ENCODE peak calls at places on chromosome 11, in five cellular contexts. C is esophagus squamous epithelium, W is Peyer's patch, V is A549, X is ovary. Z is an unnamed sample.

GRCh38 chr11:61855939-61856730 is 28.0 kb downstream of the FADS2 start:
- DNase-seq in V (no peak), C (no peak), W (no peak), X (no peak), Z (no peak)

GRCh38 chr11:34198523-34198922 is 93.1 kb downstream of the NAT10 start:
- DNase-seq in V (no peak), C (no peak), X (no peak), W (no peak), Z (no peak)

GRCh38 chr11:8934735-8935478 is 2.2 kb upstream of the C11orf16 start:
- DNase-seq in W (no peak), X (no peak), V (no peak), C (no peak), Z (no peak)

GRCh38 chr11:70454197-70454767 is 56.0 kb downstream of the CTTN start:
- DNase-seq in W (no peak), V (no peak), X (no peak), C (no peak), Z (no peak)

GRCh38 chr11:119461250-119461963 is 38.4 kb upstream of the THY1 start:
- DNase-seq in X (no peak), C (no peak), V (no peak), W (no peak), Z (no peak)

GRCh38 chr11:96339704-96340554 is 3.1 kb downstream of the MAML2 start:
- DNase-seq in X (no peak), V (no peak), W (no peak), C (no peak), Z (no peak)

GRCh38 chr11:27352781-27353180 is 10.2 kb downstream of the CCDC34 start:
- DNase-seq in V (no peak), W (no peak), X (no peak), C (no peak), Z (no peak)

GRCh38 chr11:102139081-102139498 is 28.8 kb downstream of the YAP1 start:
- DNase-seq in V (no peak), W (no peak), C (no peak), X (no peak), Z (peak)

GRCh38 chr11:13110929-13111812 is 102.1 kb downstream of the RASSF10 start:
- DNase-seq in X (no peak), C (no peak), V (peak), W (no peak), Z (no peak)

GRCh38 chr11:86192858-86193257 is 51.7 kb upstream of the EED start:
- DNase-seq in C (no peak), W (no peak), V (no peak), X (no peak), Z (no peak)

GRCh38 chr11:43687120-43687791 is 6.7 kb downstream of the HSD17B12 start:
- DNase-seq in W (no peak), C (no peak), X (no peak), V (no peak), Z (peak)

GRCh38 chr11:67117667-67118058 is 1.4 kb upstream of the KDM2A start:
- DNase-seq in C (no peak), V (no peak), W (peak), X (peak), Z (no peak)

GRCh38 chr11:27545946-27546345 is 39.4 kb upstream of the LIN7C start:
- DNase-seq in X (no peak), C (no peak), W (no peak), V (no peak), Z (no peak)

GRCh38 chr11:16805942-16806341 is 67.5 kb downstream of the C11orf58 start:
- DNase-seq in C (no peak), X (no peak), V (no peak), W (no peak), Z (no peak)

GRCh38 chr11:126465573-126466287 is 110.2 kb downstream of the ST3GAL4 start:
- DNase-seq in V (no peak), W (peak), C (no peak), X (no peak), Z (no peak)

GRCh38 chr11:7512525-7513209 is 1.1 kb upstream of the PPFIBP2 start:
- DNase-seq in X (peak), V (no peak), C (peak), W (peak), Z (peak)

GRCh38 chr11:104968856-104969776 is 742 bp upstream of the CASP4 start:
- DNase-seq in C (no peak), V (no peak), X (peak), W (peak), Z (peak)

GRCh38 chr11:114280696-114281095 is 15.5 kb upstream of the NNMT start:
- DNase-seq in C (no peak), V (peak), W (peak), X (peak), Z (no peak)

GRCh38 chr11:134725211-134725610 is 313.2 kb upstream of the B3GAT1 start:
- DNase-seq in W (no peak), X (no peak), C (no peak), V (no peak), Z (no peak)

GRCh38 chr11:34256150-34256549 is 101.7 kb downstream of the ABTB2 start:
- DNase-seq in C (no peak), V (no peak), X (no peak), W (no peak), Z (no peak)

GRCh38 chr11:23991140-23991539 is 505.7 kb upstream of the LUZP2 start:
- DNase-seq in W (no peak), C (no peak), X (no peak), V (no peak), Z (no peak)

GRCh38 chr11:70111269-70112016 is 33.3 kb downstream of the ANO1 start:
- DNase-seq in W (no peak), X (peak), V (no peak), C (no peak), Z (no peak)

GRCh38 chr11:9120659-9121350 is 29.4 kb upstream of the SCUBE2 start:
- DNase-seq in X (no peak), C (no peak), V (peak), W (no peak), Z (no peak)

GRCh38 chr11:121237686-121238658 is 54.6 kb upstream of the SC5D start:
- DNase-seq in C (no peak), W (no peak), V (no peak), X (no peak), Z (no peak)

DNA sequence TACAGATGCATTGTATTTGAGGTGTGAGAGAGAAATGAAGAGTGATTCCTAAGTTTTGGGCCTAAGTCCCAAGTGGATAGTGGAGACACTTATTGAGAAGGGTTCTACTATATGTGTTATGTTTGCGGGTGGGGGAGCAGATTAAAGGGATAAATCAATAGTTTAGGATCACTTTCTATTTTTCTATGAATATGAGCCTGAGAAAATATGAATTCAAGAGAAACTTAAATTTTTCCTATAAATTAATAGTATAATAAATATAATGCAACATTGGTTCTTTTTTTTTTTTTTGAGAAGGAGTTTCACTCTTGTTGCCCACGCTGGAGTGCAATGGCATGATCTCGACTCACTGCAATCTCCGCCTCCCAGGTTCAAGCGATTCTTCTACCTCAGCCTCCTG is 31.3 kb downstream of the AMBRA1 start:
- DNase-seq in C (no peak), W (no peak), V (no peak), X (no peak), Z (no peak)
- TF ChIP-seq POLR2A in C (no peak), W (no peak), V (no peak), X (no peak), Z (no peak)

GRCh38 chr11:130817608-130817944 is 98.7 kb downstream of the SNX19 start:
- DNase-seq in X (no peak), W (no peak), V (no peak), C (no peak), Z (no peak)
- H3K4me3 ChIP-seq in X (no peak), W (no peak), V (no peak), C (no peak), Z (no peak)

GRCh38 chr11:117532568-117532967 is 204.9 kb downstream of the CEP164 start:
- DNase-seq in W (no peak), V (no peak), C (no peak), X (no peak), Z (no peak)
- TF ChIP-seq POLR2A in W (no peak), V (no peak), C (no peak), X (no peak), Z (no peak)

DNA sequence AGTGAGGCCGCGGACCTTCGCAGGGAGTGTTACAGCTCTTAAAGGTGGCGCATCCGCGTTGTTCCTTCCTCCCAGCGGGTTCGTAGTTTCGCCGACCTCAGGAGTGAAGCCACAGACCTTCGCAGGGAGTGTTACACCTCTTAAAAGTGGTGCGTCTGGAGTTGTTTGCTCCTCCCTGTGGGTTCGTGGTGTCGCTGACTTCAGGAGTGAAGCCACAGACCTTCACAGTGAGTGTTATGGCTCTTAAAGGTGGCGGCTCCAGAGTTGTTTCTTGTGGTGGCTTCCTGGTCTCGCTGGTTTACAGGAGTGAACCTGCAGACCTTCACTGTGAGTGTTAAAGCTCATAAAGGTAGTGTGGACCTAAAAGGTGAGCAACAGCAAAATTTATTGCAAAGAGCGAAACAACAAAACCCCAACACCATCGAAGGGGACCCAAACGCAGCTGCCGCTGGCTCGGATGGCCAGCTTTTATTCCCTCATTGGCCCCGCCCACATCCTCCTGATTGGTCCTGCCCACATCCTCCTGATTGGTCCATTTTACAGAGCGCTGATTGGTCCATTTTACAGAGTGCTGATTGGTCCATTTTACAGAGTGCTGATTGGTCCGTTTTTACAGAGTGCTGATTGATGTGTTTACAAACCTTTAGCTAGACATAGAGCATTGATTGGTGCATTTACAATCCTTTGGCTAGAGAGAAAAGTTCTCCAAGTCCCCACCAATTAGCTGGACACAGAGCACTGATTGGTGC is 1.2 kb upstream of the TMEM45B start:
- DNase-seq in W (no peak), X (no peak), V (no peak), C (no peak), Z (no peak)
- H3K4me3 ChIP-seq in W (no peak), X (no peak), V (no peak), C (no peak), Z (no peak)

GRCh38 chr11:2531987-2532703 is 87.3 kb downstream of the KCNQ1 start:
- DNase-seq in C (no peak), W (peak), X (no peak), V (no peak), Z (peak)

GRCh38 chr11:2533642-2534115 is 88.9 kb downstream of the KCNQ1 start:
- DNase-seq in X (peak), V (no peak), W (peak), C (no peak), Z (peak)

GRCh38 chr11:2534131-2534956 is 89.5 kb downstream of the KCNQ1 start:
- DNase-seq in W (peak), X (no peak), V (no peak), C (no peak), Z (peak)

GRCh38 chr11:2531277-2531986 is 86.6 kb downstream of the KCNQ1 start:
- DNase-seq in W (peak), V (peak), X (peak), C (no peak), Z (peak)

DNA sequence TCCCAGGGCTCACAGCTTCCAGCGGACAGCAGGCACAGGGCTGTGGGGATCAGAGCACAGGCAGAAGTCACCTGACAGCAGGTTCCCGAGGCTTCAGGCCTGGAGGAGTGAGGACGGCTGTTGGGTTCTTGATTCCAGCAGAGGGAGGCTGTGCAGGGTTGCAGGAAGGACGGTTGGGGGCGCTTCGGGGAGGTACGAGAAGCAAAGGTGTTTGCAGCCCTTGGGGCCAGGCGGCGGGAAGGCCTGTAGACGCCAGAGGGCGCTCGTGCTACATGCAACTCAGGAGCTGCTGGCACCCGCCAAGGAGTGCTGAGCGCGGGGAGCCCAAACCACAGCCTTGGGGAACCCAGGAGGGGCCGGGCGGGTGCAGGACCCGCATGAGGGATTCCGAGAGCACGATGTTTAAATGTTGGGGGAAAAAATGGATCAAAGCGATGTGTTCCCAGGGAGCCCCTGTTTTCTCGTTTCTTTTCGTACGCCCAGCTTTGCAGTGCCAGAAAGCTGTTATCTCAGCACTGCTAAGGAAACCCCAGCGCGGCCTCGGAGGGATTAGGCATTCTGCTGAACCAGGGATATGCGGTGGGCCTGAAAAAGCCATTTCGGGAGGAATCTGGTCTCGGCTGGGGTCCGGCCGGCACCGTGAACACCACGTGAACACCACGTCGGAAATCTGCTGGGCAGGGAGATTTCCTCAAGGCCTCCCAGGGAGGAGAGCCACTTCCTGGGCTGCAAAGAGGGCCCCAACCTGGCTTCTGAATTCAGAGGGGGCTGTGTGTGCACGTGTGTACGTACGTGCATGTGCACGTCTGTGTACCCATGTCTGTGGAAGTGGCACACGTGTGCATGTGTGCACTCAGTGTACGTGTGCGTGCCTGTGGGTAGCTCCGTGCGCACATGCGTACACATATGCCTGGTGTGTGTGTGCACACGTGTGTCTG is 88.2 kb downstream of the KCNQ1 start:
- DNase-seq in W (peak), X (peak), C (peak), V (peak), Z (peak)
- TF ChIP-seq POLR2A in W (no peak), X (peak), C (no peak), V (no peak), Z (no peak)

GRCh38 chr11:1746956-1747752 is 3.2 kb downstream of the IFITM10 start:
- DNase-seq in W (peak), X (no peak), V (no peak), C (no peak), Z (no peak)

GRCh38 chr11:1749020-1749758 is 1.2 kb downstream of the IFITM10 start:
- DNase-seq in V (no peak), C (no peak), X (no peak), W (no peak), Z (no peak)

GRCh38 chr11:1747753-1748466 is 2.5 kb downstream of the IFITM10 start:
- DNase-seq in V (no peak), X (no peak), W (no peak), C (no peak), Z (no peak)

GRCh38 chr11:1749787-1750351 is 526 bp downstream of the IFITM10 start:
- DNase-seq in V (peak), W (no peak), C (no peak), X (no peak), Z (no peak)

DNA sequence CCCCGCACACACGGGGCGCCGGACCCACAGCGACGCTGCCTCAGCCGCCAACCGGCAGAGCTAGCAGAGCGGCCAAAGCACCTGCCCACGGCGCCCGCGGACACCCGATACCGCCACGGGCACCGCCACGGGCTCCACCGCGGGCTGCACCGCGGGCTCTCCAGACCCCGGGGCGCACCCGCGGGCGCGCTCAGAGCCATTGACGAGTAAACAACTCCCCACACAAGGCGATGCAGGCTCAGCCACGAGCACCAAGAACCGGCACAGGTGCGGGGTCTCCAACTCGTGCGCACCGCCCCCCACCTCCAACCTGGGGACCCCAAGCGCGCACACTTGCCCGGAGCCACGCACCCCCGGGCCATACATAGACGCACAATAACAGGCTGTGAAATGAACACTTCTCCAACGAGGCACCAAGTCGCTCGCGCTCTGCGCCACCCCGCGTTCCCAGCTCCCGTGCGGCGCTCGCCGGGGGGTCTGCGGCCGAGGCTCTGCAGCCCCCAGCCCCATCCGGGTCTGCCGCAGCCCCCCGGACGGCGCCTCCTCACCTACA is 1.9 kb downstream of the IFITM10 start:
- DNase-seq in W (peak), X (no peak), V (no peak), C (no peak), Z (no peak)
- H3K4me3 ChIP-seq in W (peak), X (no peak), V (peak), C (peak), Z (no peak)

GRCh38 chr11:11612439-11612838 is 9.4 kb downstream of the GALNT18 start:
- DNase-seq in C (no peak), W (no peak), V (no peak), X (no peak), Z (no peak)
- TF ChIP-seq POLR2A in C (no peak), W (no peak), V (no peak), X (no peak), Z (no peak)

GRCh38 chr11:111946499-111946898 is 9.4 kb downstream of the DIXDC1 start:
- DNase-seq in C (no peak), W (no peak), V (no peak), X (no peak), Z (peak)
- H3K4me3 ChIP-seq in C (no peak), W (no peak), V (no peak), X (no peak), Z (no peak)

Z was measured in thyroid gland.